ENCODE peak calls at places on chromosomes 7 and 10, in five cellular contexts. E is vagina, L is SK-N-SH, D is NB4, M is heart left ventricle. Z is an unnamed sample.

GRCh38 chr7:117750612-117751563 is 122.4 kb downstream of the CTTNBP2 start:
- DNase-seq in E (no peak), L (peak), M (no peak), D (peak), Z (no peak)

GRCh38 chr7:76358053-76358477 is 726 bp downstream of the YWHAG start:
- DNase-seq in E (no peak), D (peak), L (peak), M (peak), Z (peak)

GRCh38 chr7:137488038-137488437 is 144.5 kb upstream of the PTN start:
- DNase-seq in D (no peak), L (no peak), M (no peak), E (no peak), Z (no peak)

GRCh38 chr7:107932851-107933250 is 41.9 kb downstream of the DLD start:
- DNase-seq in D (no peak), E (no peak), L (no peak), M (no peak), Z (no peak)

GRCh38 chr7:12951397-12951801 is 264.0 kb downstream of the ARL4A start:
- DNase-seq in D (no peak), M (no peak), L (no peak), E (no peak), Z (no peak)

GRCh38 chr10:77371848-77372247 is 265.8 kb downstream of the KCNMA1 start:
- DNase-seq in M (no peak), E (no peak), L (no peak), D (no peak), Z (no peak)

GRCh38 chr7:29345590-29345989 is 151.0 kb downstream of the CHN2 start:
- DNase-seq in E (no peak), D (peak), L (peak), M (peak), Z (no peak)

GRCh38 chr7:38658916-38659315 is 27.7 kb upstream of the AMPH start:
- DNase-seq in M (no peak), L (no peak), D (peak), E (no peak), Z (no peak)

GRCh38 chr10:89959433-89960110 is 258.2 kb downstream of the KIF20B start:
- DNase-seq in E (no peak), M (no peak), L (no peak), D (no peak), Z (no peak)

GRCh38 chr10:91569522-91569921 is 63.3 kb downstream of the PPP1R3C start:
- DNase-seq in L (no peak), M (no peak), E (no peak), D (no peak), Z (no peak)

GRCh38 chr10:126716366-126716765 is 45.9 kb upstream of the C10orf90 start:
- DNase-seq in M (no peak), L (no peak), E (peak), D (no peak), Z (no peak)

GRCh38 chr7:12431886-12432285 is 28.2 kb upstream of the VWDE start:
- DNase-seq in D (no peak), E (no peak), L (no peak), M (no peak), Z (no peak)

GRCh38 chr7:23185980-23186379 is 4.1 kb downstream of the NUP42 start:
- DNase-seq in D (no peak), E (no peak), M (no peak), L (no peak), Z (no peak)

GRCh38 chr7:6294839-6295238 is 22.4 kb upstream of the CYTH3 start:
- DNase-seq in M (no peak), L (no peak), E (no peak), D (peak), Z (no peak)

GRCh38 chr10:28600056-28600455 is 67.1 kb downstream of the WAC start:
- DNase-seq in E (no peak), L (no peak), M (no peak), D (no peak), Z (no peak)

GRCh38 chr10:130127612-130128607 is 8.3 kb upstream of the GLRX3 start:
- DNase-seq in D (peak), L (peak), M (no peak), E (no peak), Z (no peak)

GRCh38 chr7:134669388-134669787 is 22.7 kb downstream of the BPGM start:
- DNase-seq in L (no peak), E (no peak), D (no peak), M (no peak), Z (no peak)

GRCh38 chr10:77563638-77564270 is 73.9 kb downstream of the KCNMA1 start:
- DNase-seq in D (no peak), E (peak), L (no peak), M (no peak), Z (no peak)

GRCh38 chr7:140684066-140684950 is 11.6 kb downstream of the ADCK2 start:
- DNase-seq in M (no peak), E (no peak), L (no peak), D (no peak), Z (no peak)

GRCh38 chr7:130273081-130273699 is 6.5 kb downstream of the CPA2 start:
- DNase-seq in M (no peak), D (peak), E (peak), L (no peak), Z (no peak)

GRCh38 chr7:71772783-71773182 is 639.4 kb downstream of the CALN1 start:
- DNase-seq in E (peak), L (no peak), M (no peak), D (no peak), Z (no peak)

GRCh38 chr10:45379891-45380540 is 6.0 kb downstream of the ALOX5 start:
- DNase-seq in M (peak), E (no peak), L (no peak), D (peak), Z (no peak)

GRCh38 chr7:141511370-141512335 is 39.6 kb upstream of the AGK start:
- DNase-seq in E (no peak), M (peak), D (no peak), L (no peak), Z (no peak)

GRCh38 chr7:33873518-33873917 is 31.8 kb upstream of the BMPER start:
- DNase-seq in M (no peak), L (no peak), D (no peak), E (no peak), Z (no peak)

GRCh38 chr10:25084447-25084846 is 68.0 kb downstream of the THNSL1 start:
- DNase-seq in L (no peak), M (no peak), E (no peak), D (no peak), Z (no peak)

GRCh38 chr10:27742195-27742925 is 3.3 kb downstream of the MKX start:
- DNase-seq in M (peak), E (no peak), L (peak), D (peak), Z (no peak)

GRCh38 chr7:30920021-30920583 is 8.4 kb downstream of the AQP1 start:
- DNase-seq in D (no peak), M (peak), L (peak), E (no peak), Z (no peak)

GRCh38 chr10:91409069-91409868 is 875 bp upstream of the HECTD2 start:
- DNase-seq in E (peak), M (peak), D (peak), L (peak), Z (peak)

GRCh38 chr7:35839860-35840854 is 39.3 kb downstream of the SEPTIN7 start:
- DNase-seq in L (no peak), E (no peak), D (no peak), M (no peak), Z (no peak)

GRCh38 chr7:128389815-128390329 is 19.9 kb downstream of the IMPDH1 start:
- DNase-seq in M (no peak), E (no peak), D (no peak), L (no peak), Z (no peak)

GRCh38 chr10:95181731-95182130 is 12.3 kb upstream of the ACSM6 start:
- DNase-seq in E (no peak), L (no peak), M (no peak), D (no peak), Z (no peak)

GRCh38 chr10:48254745-48255144 is 19.8 kb downstream of the FRMPD2 start:
- DNase-seq in L (no peak), M (no peak), E (no peak), D (no peak), Z (no peak)

GRCh38 chr7:114589436-114589835 is 174.8 kb downstream of the FOXP2 start:
- DNase-seq in D (no peak), M (no peak), L (no peak), E (no peak), Z (no peak)

GRCh38 chr7:114590298-114590697 is 175.7 kb downstream of the FOXP2 start:
- DNase-seq in D (no peak), M (no peak), E (no peak), L (no peak), Z (no peak)
- TF ChIP-seq CTCF in D (no peak), M (no peak), E (no peak), L (no peak), Z (no peak)

DNA sequence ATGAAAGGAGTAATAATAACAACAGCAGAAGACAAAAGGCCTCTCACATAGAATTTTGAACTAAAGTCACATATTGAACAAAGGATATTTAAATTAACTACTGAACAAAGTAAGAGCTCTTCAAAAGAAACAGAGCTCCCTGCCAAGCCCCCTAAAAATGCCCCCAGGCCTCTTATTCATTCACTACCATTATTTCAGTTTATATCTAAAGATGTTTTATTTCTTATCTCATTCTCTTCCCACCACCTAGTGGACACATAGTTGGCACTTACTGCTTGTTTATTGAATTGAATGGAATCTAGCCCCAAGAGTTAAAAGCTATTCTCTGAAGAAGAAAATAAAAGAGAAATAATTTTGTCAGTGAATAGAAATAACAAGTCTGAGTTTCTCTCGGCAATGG is 37.4 kb downstream of the VCL start:
- DNase-seq in E (no peak), L (no peak), D (peak), M (no peak), Z (no peak)
- TF ChIP-seq CTCF in E (no peak), L (peak), D (no peak), M (no peak), Z (no peak)

DNA sequence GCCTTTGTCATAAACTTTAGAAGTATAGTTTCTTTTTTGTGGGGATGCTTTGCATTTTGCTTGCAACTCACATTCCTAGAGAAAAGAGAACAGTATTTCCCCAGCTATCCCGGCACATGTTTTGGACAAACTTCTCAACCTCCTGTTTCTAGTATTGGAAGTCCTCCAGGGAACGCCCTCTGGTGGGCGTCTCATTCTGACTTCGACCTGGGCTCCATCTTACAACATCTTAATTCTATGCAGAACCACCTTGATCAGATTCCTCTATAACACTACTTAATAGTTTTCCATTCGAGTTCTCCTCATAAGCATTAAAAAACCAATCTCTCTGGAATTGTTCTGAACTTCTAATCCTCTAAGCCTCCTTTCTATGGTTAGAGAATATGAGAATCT is 139.5 kb upstream of the FZD8 start:
- DNase-seq in E (no peak), D (peak), L (peak), M (no peak), Z (no peak)
- TF ChIP-seq CTCF in E (no peak), D (peak), L (peak), M (no peak), Z (no peak)

GRCh38 chr10:4892681-4893080 is 66.7 kb downstream of the AKR1E2 start:
- DNase-seq in M (no peak), E (no peak), D (no peak), L (no peak), Z (no peak)

GRCh38 chr10:4889959-4890358 is 64.0 kb downstream of the AKR1E2 start:
- DNase-seq in L (no peak), E (no peak), D (no peak), M (no peak), Z (no peak)

DNA sequence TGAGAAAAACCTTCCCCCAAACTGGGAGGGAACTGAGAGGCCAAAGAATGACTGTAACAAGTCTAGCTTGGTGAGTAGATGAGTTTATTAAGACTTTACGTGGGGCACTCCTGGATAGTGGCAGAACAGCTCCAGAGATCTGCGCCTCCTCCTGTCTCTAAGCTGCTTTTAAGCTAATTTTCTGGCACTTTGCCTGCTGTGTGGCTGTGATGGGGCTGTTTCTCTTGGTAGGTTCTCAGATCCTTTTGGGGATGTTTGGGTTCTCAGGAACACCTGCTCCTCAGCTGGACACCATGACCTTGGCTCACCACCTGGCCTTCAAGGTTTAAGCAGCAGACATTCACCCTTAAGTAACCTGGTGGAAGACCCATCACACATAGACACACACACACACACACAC is 68.3 kb downstream of the AKR1E2 start:
- DNase-seq in D (no peak), E (no peak), M (no peak), L (no peak), Z (no peak)
- TF ChIP-seq CTCF in D (no peak), E (no peak), M (no peak), L (no peak), Z (no peak)

DNA sequence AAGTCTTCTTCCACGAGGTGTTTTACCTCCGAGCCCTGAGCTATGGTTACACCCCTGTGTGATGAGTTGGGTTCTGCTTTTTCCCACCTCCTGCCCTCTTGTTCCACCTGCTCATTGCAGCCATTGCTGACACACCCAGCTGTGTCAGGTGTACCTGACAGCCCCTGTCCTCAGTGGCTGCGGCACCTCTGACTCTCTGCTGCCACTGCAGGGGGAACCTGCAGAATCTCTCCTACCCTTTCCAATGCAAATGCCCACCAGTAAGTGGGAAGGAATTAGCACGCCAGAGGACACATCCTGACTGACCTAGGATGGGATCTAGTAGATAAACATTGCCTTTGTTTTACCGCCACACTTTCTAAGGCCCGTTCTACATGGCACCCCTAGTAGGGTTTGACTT is 600.9 kb upstream of the MKI67 start:
- DNase-seq in E (no peak), D (no peak), M (no peak), L (no peak), Z (no peak)
- TF ChIP-seq CTCF in E (no peak), D (no peak), M (no peak), L (no peak), Z (no peak)

DNA sequence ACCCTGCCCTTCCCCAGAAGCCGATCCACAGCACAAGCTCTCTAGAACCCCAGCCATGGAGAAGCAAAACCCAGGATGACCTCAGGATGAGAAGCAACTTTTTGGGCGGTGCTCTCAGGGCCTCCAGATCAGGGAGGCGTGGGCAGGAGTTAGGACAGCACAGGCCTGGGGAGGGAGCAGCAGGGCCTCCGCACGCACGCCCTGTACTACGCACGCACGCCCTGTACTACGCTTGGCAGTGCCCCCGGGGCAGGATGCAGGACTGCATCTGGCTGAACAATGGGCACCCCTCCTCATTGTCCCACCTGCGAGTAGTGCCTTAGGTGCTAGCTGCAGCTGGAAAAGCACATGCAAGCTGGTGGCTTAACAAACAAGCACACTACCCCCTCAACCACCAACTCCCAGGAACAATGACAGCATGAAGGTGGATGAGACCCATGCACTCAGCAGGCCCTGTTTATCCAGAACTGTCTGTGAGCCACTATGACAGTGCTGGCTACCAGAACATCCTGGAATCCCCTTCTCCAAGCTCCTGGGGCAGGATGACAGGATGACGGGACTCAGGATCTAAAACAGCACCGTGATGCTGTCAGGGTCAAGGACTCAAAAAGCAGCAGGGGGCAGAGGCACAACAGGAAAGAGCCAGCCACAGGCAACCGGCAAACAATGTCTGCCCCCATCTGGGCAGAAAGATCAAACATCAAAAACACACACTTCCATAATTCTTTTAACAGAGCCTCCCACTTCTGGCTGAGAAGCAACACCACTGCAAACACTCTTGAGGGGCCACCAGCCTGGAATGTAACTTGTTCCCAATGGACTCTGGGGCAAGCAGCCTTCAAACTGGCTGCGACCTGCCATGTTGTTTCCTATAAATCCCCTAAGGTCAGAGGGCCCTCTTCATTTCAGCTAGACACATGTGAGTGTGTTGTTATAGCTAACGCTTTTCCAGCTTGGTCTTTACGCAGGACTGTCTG is 11.7 kb downstream of the PODXL start:
- DNase-seq in M (no peak), L (peak), D (peak), E (no peak), Z (no peak)
- TF ChIP-seq CTCF in M (peak), L (peak), D (peak), E (no peak), Z (no peak)

GRCh38 chr10:70564901-70565351 is 37.6 kb downstream of the PRF1 start:
- DNase-seq in E (no peak), D (peak), M (no peak), L (no peak), Z (no peak)
- TF ChIP-seq CTCF in E (no peak), D (peak), M (no peak), L (no peak), Z (no peak)

DNA sequence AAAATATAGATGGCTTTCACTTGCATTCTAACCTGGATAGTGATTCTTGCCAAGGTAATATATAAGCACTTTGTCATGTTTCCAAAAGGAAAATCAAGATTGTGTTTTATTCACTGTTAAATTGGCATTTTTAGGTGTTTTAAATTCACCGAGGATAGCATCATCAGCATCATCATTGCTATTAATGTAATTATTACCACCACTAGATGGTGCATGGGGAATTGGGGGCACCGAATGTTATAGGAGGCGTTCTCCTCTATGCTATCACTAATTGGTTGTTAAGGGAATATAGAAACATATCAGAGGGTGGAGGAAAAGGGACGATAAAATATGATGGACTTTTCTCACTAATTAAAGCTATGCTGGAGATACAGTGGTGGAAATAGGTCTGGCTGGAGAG is 95.5 kb downstream of the CELF2 start:
- DNase-seq in M (no peak), L (no peak), D (peak), E (no peak), Z (no peak)
- TF ChIP-seq CTCF in M (peak), L (no peak), D (peak), E (no peak), Z (no peak)

Z was measured in omental fat pad.